ENCODE peak calls at places on chromosomes 1 and 21, in seven cellular contexts. X is mesendoderm, M is neuronal stem cell, W is H9, U is H1, C is mesenchymal stem cell, K is IMR-90. E is an unnamed sample.

GRCh38 chr1:151803164-151803563 is 2.1 kb downstream of the LINGO4 start:
- DNase-seq in C (no peak), W (no peak), K (no peak), X (no peak), M (no peak), U (no peak), E (no peak)

GRCh38 chr1:246156847-246157246 is 350.2 kb downstream of the SMYD3 start:
- DNase-seq in M (no peak), C (no peak), X (peak), U (no peak), W (peak), K (no peak), E (no peak)

GRCh38 chr1:59985901-59986735 is 59.5 kb upstream of the CYP2J2 start:
- DNase-seq in C (no peak), M (no peak), X (peak), K (no peak), W (no peak), U (no peak), E (no peak)

GRCh38 chr1:18922319-18922726 is 20.0 kb upstream of the ALDH4A1 start:
- DNase-seq in C (peak), U (no peak), W (no peak), X (no peak), M (no peak), K (peak), E (no peak)

GRCh38 chr1:83942914-83943313 is 56.0 kb downstream of the TTLL7 start:
- DNase-seq in K (peak), M (no peak), X (peak), U (no peak), C (peak), W (no peak), E (peak)

GRCh38 chr21:42640486-42640885 is 12.9 kb upstream of the PDE9A start:
- DNase-seq in X (no peak), K (no peak), U (no peak), M (no peak), C (no peak), W (no peak), E (no peak)

GRCh38 chr1:167934407-167935251 is 1.9 kb upstream of the DCAF6 start:
- DNase-seq in X (no peak), K (peak), U (no peak), M (peak), W (no peak), C (peak), E (no peak)

GRCh38 chr1:36154765-36155559 is 998 bp upstream of the MAP7D1 start:
- DNase-seq in W (peak), C (no peak), K (no peak), X (no peak), M (peak), U (no peak), E (no peak)

DNA sequence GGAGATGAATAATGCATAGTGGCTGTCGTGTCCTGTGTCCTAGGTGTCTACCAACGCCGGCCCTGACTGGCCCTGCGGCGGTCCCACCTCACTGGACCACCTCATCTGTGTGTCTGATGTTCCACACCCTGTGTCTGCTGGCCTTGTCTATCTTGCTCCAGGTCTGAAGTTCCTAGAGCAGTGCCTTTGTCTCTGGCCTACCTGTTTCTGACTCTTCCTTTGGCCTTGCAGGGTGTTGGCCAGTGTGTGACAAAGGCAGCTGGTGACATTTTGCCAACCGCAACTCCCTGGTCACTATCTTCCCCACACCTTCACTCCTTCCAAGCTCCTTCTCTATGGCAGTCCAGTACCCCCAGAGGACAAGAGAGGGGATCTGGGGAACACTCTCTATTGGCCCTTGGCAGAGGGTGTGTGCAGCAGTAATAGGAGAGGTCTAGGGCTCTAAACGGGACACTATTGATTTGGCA is 1.4 kb upstream of the AHDC1 start:
- DNase-seq in W (no peak), C (no peak), M (no peak), K (no peak), U (no peak), X (no peak), E (no peak)
- H2BK120ac ChIP-seq in W (no peak), C (no peak), M (no peak), K (no peak), U (no peak), X (no peak), E (peak)

GRCh38 chr1:4060850-4061249 is 160.8 kb upstream of the C1orf174 start:
- DNase-seq in C (no peak), M (no peak), U (no peak), W (no peak), X (no peak), K (no peak), E (no peak)

GRCh38 chr1:4062560-4062959 is 162.5 kb upstream of the C1orf174 start:
- DNase-seq in M (no peak), C (no peak), U (no peak), K (no peak), W (no peak), X (no peak), E (no peak)

GRCh38 chr1:4062992-4063391 is 162.9 kb upstream of the C1orf174 start:
- DNase-seq in C (no peak), X (no peak), M (no peak), W (no peak), U (no peak), K (no peak), E (no peak)

GRCh38 chr1:4062041-4062440 is 162.0 kb upstream of the C1orf174 start:
- DNase-seq in M (no peak), X (no peak), U (peak), K (no peak), W (no peak), C (no peak), E (no peak)

DNA sequence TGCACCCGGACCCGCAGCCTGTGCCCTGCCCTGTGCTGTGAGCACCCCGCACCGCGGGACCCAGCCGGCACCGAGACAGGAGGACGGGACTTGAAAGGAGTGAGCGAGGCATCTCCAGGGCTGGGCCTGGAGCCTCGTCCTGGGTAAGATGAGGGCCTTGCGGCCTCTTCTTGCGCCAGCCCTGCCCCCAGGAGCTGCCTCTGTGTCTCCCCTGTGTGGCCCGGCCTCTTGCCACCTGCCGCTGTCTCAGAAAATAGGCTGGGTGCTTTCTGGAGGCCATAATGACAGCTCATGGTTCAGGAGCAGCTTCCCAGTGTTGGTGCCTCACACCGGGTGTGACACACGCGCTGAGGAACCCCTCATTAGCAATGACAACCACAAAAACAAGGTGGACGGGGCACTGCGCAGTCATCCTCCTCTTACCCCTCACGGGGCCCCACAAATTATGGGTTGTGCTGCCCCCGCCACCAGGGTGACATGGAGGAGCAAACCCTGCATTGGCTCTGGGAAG is 161.5 kb upstream of the C1orf174 start:
- DNase-seq in W (no peak), U (peak), K (no peak), M (no peak), C (no peak), X (no peak), E (no peak)
- H2BK5ac ChIP-seq in W (no peak), U (no peak), K (no peak), M (peak), C (no peak), X (no peak), E (no peak)

GRCh38 chr1:20903452-20903851 is 116.3 kb upstream of the HP1BP3 start:
- DNase-seq in W (no peak), M (no peak), C (peak), X (peak), U (no peak), K (no peak), E (no peak)
- H2BK120ac ChIP-seq in W (no peak), M (no peak), C (no peak), X (no peak), U (no peak), K (no peak), E (no peak)

GRCh38 chr1:162353078-162353477 is 23.6 kb downstream of the SPATA46 start:
- DNase-seq in K (no peak), W (no peak), U (no peak), M (no peak), C (no peak), X (peak), E (no peak)

GRCh38 chr1:162349635-162350330 is 26.9 kb downstream of the SPATA46 start:
- DNase-seq in K (peak), W (no peak), C (peak), M (no peak), X (peak), U (no peak), E (peak)

GRCh38 chr1:162347281-162347680 is 29.4 kb downstream of the SPATA46 start:
- DNase-seq in M (no peak), W (no peak), C (no peak), X (no peak), K (no peak), U (no peak), E (peak)

DNA sequence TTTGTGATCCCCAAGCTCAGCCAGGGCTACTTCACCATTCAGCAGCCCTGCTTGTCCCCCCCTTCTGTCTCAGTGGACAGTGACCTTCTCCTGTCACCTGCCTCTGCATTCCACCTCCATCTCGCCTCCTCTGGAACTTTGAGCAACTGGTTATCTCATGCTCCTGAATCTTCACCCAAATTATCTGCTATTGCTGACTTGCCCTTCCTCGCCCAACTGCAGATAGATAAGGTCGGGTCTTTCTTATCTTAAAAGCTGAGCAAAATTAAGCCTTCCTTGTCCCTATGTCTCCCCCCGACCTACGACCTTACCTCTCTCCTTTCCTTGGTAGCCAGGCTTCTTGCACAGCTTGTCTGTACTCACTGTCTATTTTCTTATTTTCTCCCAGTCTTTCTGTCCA is 25.2 kb downstream of the SPATA46 start:
- DNase-seq in W (no peak), K (no peak), X (peak), U (no peak), M (no peak), C (no peak), E (no peak)
- H2BK5ac ChIP-seq in W (no peak), K (no peak), X (no peak), U (no peak), M (no peak), C (no peak), E (no peak)

GRCh38 chr1:156690673-156691032 is 13.4 kb upstream of the NES start:
- DNase-seq in M (no peak), K (no peak), C (no peak), X (no peak), W (no peak), U (no peak), E (no peak)
- H2BK120ac ChIP-seq in M (no peak), K (no peak), C (no peak), X (no peak), W (no peak), U (peak), E (peak)

DNA sequence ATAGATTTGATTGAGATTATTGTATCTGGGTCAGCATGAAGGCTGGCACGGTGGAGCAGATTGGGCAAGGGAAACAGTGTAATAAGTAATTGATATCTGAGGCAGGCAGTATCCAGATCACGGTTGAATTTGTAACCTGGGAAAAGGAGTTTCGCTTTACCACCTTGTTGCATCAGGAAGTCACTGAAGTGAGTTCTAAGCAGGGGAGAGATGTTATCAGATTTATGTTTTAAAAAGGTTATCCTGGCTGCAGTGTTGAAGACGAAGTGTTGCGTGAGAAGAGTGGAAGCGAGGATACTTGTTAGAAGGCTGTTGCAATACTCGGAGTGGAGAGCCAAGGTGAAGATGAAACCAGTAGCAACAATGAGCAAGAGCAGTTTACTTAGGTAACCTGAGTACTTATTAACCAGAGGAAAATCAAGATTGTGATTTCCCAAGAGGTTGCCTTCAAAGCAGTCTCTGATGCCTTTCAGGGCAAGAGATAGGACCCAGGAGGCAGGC is 77.8 kb downstream of the LHX9 start:
- DNase-seq in K (peak), U (no peak), M (no peak), X (peak), W (no peak), C (no peak), E (peak)
- H2BK5ac ChIP-seq in K (no peak), U (no peak), M (no peak), X (no peak), W (no peak), C (no peak), E (no peak)

GRCh38 chr1:119116725-119117124 is 23.7 kb downstream of the WARS2 start:
- DNase-seq in X (peak), K (peak), C (peak), M (no peak), U (peak), W (no peak), E (no peak)
- H2BK120ac ChIP-seq in X (no peak), K (no peak), C (no peak), M (no peak), U (no peak), W (no peak), E (no peak)

GRCh38 chr1:108120163-108120562 is 80.0 kb downstream of the SLC25A24 start:
- DNase-seq in K (no peak), C (no peak), M (no peak), W (no peak), X (no peak), U (no peak), E (no peak)
- H2BK5ac ChIP-seq in K (no peak), C (no peak), M (no peak), W (no peak), X (no peak), U (no peak), E (no peak)

GRCh38 chr1:231170875-231171274 is 9.0 kb downstream of the TRIM67 start:
- DNase-seq in K (no peak), M (no peak), W (no peak), U (no peak), C (no peak), X (peak), E (no peak)

GRCh38 chr1:231176421-231176820 is 14.6 kb downstream of the TRIM67 start:
- DNase-seq in C (no peak), K (no peak), M (no peak), W (no peak), U (no peak), X (no peak), E (no peak)

GRCh38 chr1:231171623-231172197 is 9.9 kb downstream of the TRIM67 start:
- DNase-seq in C (no peak), X (no peak), M (no peak), K (no peak), W (no peak), U (no peak), E (peak)

GRCh38 chr1:231177226-231177625 is 15.4 kb downstream of the TRIM67 start:
- DNase-seq in K (no peak), W (no peak), X (no peak), C (no peak), U (no peak), M (no peak), E (no peak)

DNA sequence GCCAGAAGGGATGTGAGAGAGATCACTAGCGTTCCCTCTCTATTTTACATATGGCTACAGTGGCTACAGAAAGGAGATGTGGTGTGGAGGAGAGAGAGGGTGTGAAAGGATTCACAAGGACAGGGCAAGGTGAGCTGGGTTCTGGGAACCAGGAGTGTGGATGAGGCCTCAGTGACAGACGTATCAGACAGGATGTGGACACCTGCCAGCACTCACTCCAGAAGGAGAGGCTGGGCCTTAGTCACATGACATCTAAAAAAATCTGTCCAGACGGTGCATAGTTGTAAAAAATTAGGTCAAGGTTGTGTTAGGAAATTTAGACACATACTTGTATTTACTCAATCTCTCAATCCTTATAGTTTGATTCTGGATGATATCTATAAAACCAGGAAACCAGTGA is 10.6 kb downstream of the TRIM67 start:
- DNase-seq in K (no peak), M (no peak), X (no peak), C (no peak), W (no peak), U (no peak), E (peak)
- H2BK120ac ChIP-seq in K (no peak), M (no peak), X (no peak), C (no peak), W (no peak), U (no peak), E (no peak)

DNA sequence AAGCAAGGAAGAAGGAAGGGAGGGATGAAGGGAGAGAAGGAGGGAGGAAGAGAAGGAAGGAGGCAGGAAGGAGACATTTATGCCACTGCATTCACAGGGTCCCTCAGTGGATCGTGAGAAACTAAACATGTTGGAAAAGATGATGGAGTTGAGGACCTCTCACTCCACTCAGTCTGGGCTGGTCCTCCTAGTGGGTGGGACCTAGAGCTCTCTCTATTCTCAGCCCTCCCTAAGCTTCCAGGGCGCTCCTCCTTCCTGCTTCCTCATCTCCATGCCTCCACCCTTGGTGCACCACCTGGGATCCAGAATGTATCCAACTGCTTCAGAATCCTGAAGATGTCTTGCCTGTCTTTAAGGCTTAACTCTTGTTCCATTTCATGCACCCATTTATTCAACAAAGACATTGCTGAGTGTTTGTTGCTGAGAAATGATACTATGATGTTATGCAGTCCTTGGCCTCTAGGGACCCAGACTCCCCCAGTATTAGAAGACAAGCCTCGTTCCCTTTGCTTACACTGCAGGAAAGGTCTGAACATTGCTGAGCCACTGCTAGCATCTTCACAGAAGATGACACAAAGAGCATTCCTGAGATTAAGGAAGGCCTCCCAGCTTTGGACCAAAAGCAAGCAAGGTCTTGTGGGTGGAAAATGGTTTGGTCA is 88.5 kb downstream of the BEND5 start:
- DNase-seq in M (no peak), C (peak), U (no peak), K (no peak), X (peak), W (no peak), E (peak)
- H2BK5ac ChIP-seq in M (no peak), C (no peak), U (no peak), K (no peak), X (no peak), W (no peak), E (no peak)